ENCODE peak calls at places on chromosomes 13 and 19, in four cellular contexts. One of them, this sample, is unnamed.

GRCh38 chr19:48969276-48970138 is 4.4 kb downstream of the FTL start:
- DNase-seq in NCI-H1105 treated with DMSO at 0.1 percent for 48 hours: no peak
- DNase-seq in GM03348: no peak
- DNase-seq in astrocyte: no peak
- DNase-seq in this sample: peak

GRCh38 chr13:42707003-42707402 is 74.4 kb upstream of the FAM216B start:
- DNase-seq in NCI-H1105 treated with DMSO at 0.1 percent for 48 hours: no peak
- DNase-seq in GM03348: peak
- DNase-seq in astrocyte: no peak
- DNase-seq in this sample: no peak

GRCh38 chr19:34994643-34995471 is 5.3 kb upstream of the GRAMD1A start:
- DNase-seq in NCI-H1105 treated with DMSO at 0.1 percent for 48 hours: no peak
- DNase-seq in GM03348: no peak
- DNase-seq in astrocyte: no peak
- DNase-seq in this sample: no peak

GRCh38 chr19:48290341-48290922 is 20.6 kb downstream of the ZNF114 start:
- DNase-seq in NCI-H1105 treated with DMSO at 0.1 percent for 48 hours: no peak
- DNase-seq in GM03348: peak
- DNase-seq in astrocyte: peak
- DNase-seq in this sample: peak

GRCh38 chr19:29655648-29656335 is 9.5 kb upstream of the PLEKHF1 start:
- DNase-seq in NCI-H1105 treated with DMSO at 0.1 percent for 48 hours: no peak
- DNase-seq in GM03348: no peak
- DNase-seq in astrocyte: no peak
- DNase-seq in this sample: no peak

GRCh38 chr13:65670014-65670625 is 1560.0 kb downstream of the PCDH9 start:
- DNase-seq in NCI-H1105 treated with DMSO at 0.1 percent for 48 hours: no peak
- DNase-seq in GM03348: no peak
- DNase-seq in astrocyte: no peak
- DNase-seq in this sample: no peak

GRCh38 chr13:110329798-110330461 is 22.8 kb downstream of the COL4A2 start:
- DNase-seq in NCI-H1105 treated with DMSO at 0.1 percent for 48 hours: no peak
- DNase-seq in GM03348: no peak
- DNase-seq in astrocyte: peak
- DNase-seq in this sample: no peak

GRCh38 chr13:97809576-97809975 is 143.9 kb upstream of the IPO5 start:
- DNase-seq in NCI-H1105 treated with DMSO at 0.1 percent for 48 hours: no peak
- DNase-seq in GM03348: no peak
- DNase-seq in astrocyte: peak
- DNase-seq in this sample: no peak

GRCh38 chr13:60448907-60449510 is 52.0 kb downstream of the TDRD3 start:
- DNase-seq in NCI-H1105 treated with DMSO at 0.1 percent for 48 hours: peak
- DNase-seq in GM03348: peak
- DNase-seq in astrocyte: peak
- DNase-seq in this sample: peak

GRCh38 chr19:49660338-49660961 is 5.2 kb downstream of the IRF3 start:
- DNase-seq in NCI-H1105 treated with DMSO at 0.1 percent for 48 hours: no peak
- DNase-seq in GM03348: no peak
- DNase-seq in astrocyte: no peak
- DNase-seq in this sample: no peak